ENCODE peak calls at places on chromosome 11, in six cellular contexts. Z is foreskin fibroblast, J is PC-9, O is neuronal stem cell, H is AG04449, S is brain microvascular endothelial cell. Q is an unnamed sample.

GRCh38 chr11:72615329-72615728 is 58.9 kb downstream of the PDE2A start:
- DNase-seq in O (no peak), S (no peak), H (no peak), Z (no peak), J (no peak), Q (no peak)

GRCh38 chr11:118618991-118619375 is 11.6 kb downstream of the PHLDB1 start:
- DNase-seq in O (no peak), Z (peak; percentile 82), S (peak; percentile 74), J (no peak), H (peak; percentile 67), Q (peak; percentile 65)

GRCh38 chr11:110883266-110883665 is 171.0 kb upstream of the ARHGAP20 start:
- DNase-seq in S (no peak), H (no peak), J (no peak), Z (peak; percentile 48), O (no peak), Q (no peak)

GRCh38 chr11:88475991-88476418 is 138.5 kb upstream of the CTSC start:
- DNase-seq in J (no peak), O (no peak), Z (peak; percentile 18), S (no peak), H (no peak), Q (peak; percentile 78)

GRCh38 chr11:117604349-117604995 is 192.5 kb downstream of the DSCAML1 start:
- DNase-seq in S (no peak), Z (peak; percentile 23), H (no peak), J (no peak), O (no peak), Q (no peak)

GRCh38 chr11:123030517-123030916 is 31.4 kb downstream of the HSPA8 start:
- DNase-seq in S (no peak), O (no peak), Z (no peak), H (no peak), J (no peak), Q (no peak)

GRCh38 chr11:122843281-122844150 is 5.2 kb downstream of the CRTAM start:
- DNase-seq in Z (no peak), J (no peak), S (no peak), H (no peak), O (no peak), Q (no peak)

GRCh38 chr11:34416746-34417145 is 22.0 kb upstream of the CAT start:
- DNase-seq in J (no peak), Z (peak; percentile 20), H (no peak), O (no peak), S (no peak), Q (no peak)

GRCh38 chr11:15905334-15905733 is 451.0 kb downstream of the SOX6 start:
- DNase-seq in Z (no peak), J (no peak), H (no peak), O (no peak), S (no peak), Q (no peak)

GRCh38 chr11:82523141-82523540 is 210.5 kb downstream of the FAM181B start:
- DNase-seq in J (no peak), O (peak; percentile 11), Z (no peak), H (no peak), S (no peak), Q (no peak)

GRCh38 chr11:75558939-75559843 is 2.9 kb upstream of the SERPINH1 start:
- DNase-seq in O (no peak), S (peak; percentile 64), Z (peak; percentile 68), J (no peak), H (no peak), Q (no peak)

GRCh38 chr11:76835928-76836612 is 24.6 kb upstream of the ACER3 start:
- DNase-seq in J (peak; percentile 39), Z (peak; percentile 76), O (no peak), S (no peak), H (no peak), Q (peak; percentile 59)

GRCh38 chr11:5304046-5304445 is 2.3 kb upstream of the OR51B4 start:
- DNase-seq in Z (no peak), J (no peak), H (no peak), S (peak; percentile 24), O (no peak), Q (no peak)

GRCh38 chr11:125585486-125585885 is 7.2 kb upstream of the STT3A start:
- DNase-seq in Z (no peak), S (no peak), H (no peak), J (no peak), O (no peak), Q (no peak)

GRCh38 chr11:117096140-117096972 is 1.9 kb downstream of the SIK3 start:
- DNase-seq in J (no peak), O (no peak), Z (peak; percentile 16), H (no peak), S (no peak), Q (peak; percentile 44)

GRCh38 chr11:72676874-72677341 is 2.7 kb upstream of the PDE2A start:
- DNase-seq in Z (no peak), H (no peak), S (peak; percentile 32), J (peak; percentile 64), O (peak; percentile 76), Q (no peak)

GRCh38 chr11:1388763-1389102 is 1.0 kb upstream of the BRSK2 start:
- DNase-seq in S (no peak), H (no peak), O (no peak), Z (no peak), J (no peak), Q (no peak)

GRCh38 chr11:66288138-66288865 is 641 bp downstream of the YIF1A start:
- DNase-seq in O (no peak), Z (no peak), H (no peak), S (no peak), J (peak; percentile 39), Q (no peak)

GRCh38 chr11:115247404-115247803 is 256.8 kb downstream of the CADM1 start:
- DNase-seq in Z (no peak), J (no peak), O (no peak), H (peak; percentile 3), S (no peak), Q (peak; percentile 32)

GRCh38 chr11:62709262-62710000 is 2.0 kb downstream of the GNG3 start:
- DNase-seq in S (peak; percentile 96), H (peak; percentile 76), Z (peak; percentile 97), J (peak; percentile 95), O (peak; percentile 95), Q (peak; percentile 84)

GRCh38 chr11:62710001-62710345 is 2.5 kb downstream of the GNG3 start:
- DNase-seq in Z (no peak), H (no peak), O (no peak), S (no peak), J (no peak), Q (no peak)

GRCh38 chr11:62707277-62707771 is at the start of the genes BSCL2 and GNG3:
- DNase-seq in S (no peak), O (peak; percentile 79), Z (no peak), H (no peak), J (no peak), Q (no peak)

GRCh38 chr11:62706841-62707240 is 383 bp downstream of the BSCL2 start:
- DNase-seq in J (no peak), Z (no peak), H (no peak), S (no peak), O (no peak), Q (no peak)

GRCh38 chr11:62708423-62709261 is 1.2 kb downstream of the GNG3 start:
- DNase-seq in H (no peak), J (peak; percentile 66), O (no peak), S (no peak), Z (no peak), Q (no peak)
- H3K4me3 ChIP-seq in H (peak overlapping the region; percentile 62), J (peak overlapping the region; percentile 54), O (peak overlapping the region; percentile 77), S (peak overlapping the region; percentile 66), Z (peak overlapping the region; percentile 39), Q (peak overlapping the region; percentile 46)

GRCh38 chr11:131762346-131763110 is 392.1 kb downstream of the NTM start:
- DNase-seq in H (no peak), Z (no peak), O (no peak), S (no peak), J (no peak), Q (no peak)

GRCh38 chr11:131759140-131759539 is 388.7 kb downstream of the NTM start:
- DNase-seq in S (no peak), O (no peak), Z (no peak), H (no peak), J (no peak), Q (no peak)

GRCh38 chr11:131763193-131763890 is 392.9 kb downstream of the NTM start:
- DNase-seq in O (no peak), Z (no peak), S (peak; percentile 80), H (no peak), J (no peak), Q (no peak)

GRCh38 chr11:131758726-131759125 is 388.3 kb downstream of the NTM start:
- DNase-seq in H (no peak), S (no peak), J (no peak), O (no peak), Z (no peak), Q (no peak)

DNA sequence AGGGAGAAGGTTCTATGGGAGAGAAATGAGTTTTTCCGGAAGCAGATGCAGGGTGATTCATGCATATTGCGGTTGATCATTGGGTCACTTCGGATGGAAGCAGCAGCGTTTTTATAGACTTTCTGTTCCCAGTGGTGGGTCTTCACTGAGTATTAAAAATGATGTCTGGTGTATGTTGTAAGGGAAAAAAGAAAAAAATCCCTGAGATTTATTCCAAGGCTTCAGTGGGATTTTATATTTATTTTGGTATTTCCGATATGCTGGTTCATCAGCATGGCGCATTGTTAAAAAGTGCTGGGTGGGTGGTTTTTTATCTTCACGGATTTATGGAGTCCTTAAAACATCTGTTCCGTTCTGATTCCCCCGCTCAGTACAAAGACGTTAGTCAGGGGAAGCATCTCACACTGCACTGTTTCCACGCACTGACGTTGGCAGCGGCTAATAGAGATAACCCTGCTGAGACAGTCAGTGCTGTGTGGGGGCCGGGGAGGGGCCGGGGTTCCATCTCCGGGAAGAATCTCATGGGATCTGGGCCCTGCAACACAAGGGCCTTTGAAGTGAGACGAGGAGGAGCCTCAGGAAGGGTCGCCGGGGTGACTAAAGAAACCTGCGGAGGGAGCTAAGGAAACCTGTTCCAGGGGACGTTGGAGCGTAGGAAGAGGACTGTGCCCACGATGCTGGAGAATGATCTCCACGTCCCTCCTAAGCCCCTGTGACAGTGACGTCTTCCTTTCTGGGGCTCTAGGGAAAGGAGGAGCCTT is 390.0 kb downstream of the NTM start:
- DNase-seq in H (no peak), J (no peak), O (no peak), Z (peak; percentile 87), S (peak; percentile 96), Q (peak; percentile 84)
- H3K4me3 ChIP-seq in H (peak overlapping the region; percentile 27), J (no peak overlapping the region), O (no peak overlapping the region), Z (peak overlapping the region; percentile 21), S (no peak overlapping the region), Q (no peak overlapping the region)

DNA sequence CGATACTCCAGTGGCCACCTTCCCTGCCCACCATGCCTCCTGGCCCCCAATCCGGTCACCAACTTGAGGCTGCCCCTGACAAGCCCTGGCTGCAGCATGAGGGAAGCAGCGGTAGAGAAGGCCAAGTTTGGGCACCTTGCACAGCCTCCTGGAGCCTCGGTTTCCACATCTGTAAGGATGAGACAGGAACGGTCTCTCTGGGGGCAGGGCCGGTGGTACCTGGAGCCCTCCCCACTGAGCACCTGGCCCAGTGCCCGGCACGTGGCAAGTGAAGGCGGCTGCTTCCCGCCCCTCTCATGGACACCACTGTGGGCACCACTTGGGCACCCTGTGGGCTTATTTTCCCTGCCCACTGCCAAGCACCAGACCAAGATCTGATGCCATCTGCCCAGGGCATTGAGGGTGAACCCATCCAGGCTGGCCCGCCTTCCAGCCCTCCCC is 77.8 kb downstream of the CDKN1C start:
- DNase-seq in H (no peak), J (no peak), O (no peak), Z (no peak), S (no peak), Q (no peak)
- H3K4me3 ChIP-seq in H (no peak overlapping the region), J (no peak overlapping the region), O (no peak overlapping the region), Z (no peak overlapping the region), S (no peak overlapping the region), Q (no peak overlapping the region)

DNA sequence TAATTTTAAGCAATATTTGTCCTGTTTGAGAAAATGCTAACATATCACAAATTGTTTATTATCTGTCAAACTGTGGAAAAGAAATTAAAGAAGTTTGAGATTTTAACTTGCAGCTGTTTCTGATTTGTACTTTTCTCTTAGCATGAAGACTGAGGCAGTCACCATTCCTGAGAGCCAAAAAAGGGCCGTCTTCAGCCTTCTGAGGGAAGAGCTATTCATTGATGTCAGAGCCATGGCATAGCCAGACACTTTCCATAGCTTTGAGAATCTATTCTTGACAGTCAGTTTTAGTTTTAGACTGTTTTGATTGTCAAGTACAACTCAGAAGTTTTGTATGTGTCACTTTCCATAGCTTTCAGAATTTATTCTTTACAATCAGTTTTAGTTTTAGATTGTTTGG is 32.1 kb downstream of the YAP1 start:
- DNase-seq in Z (no peak), O (no peak), J (no peak), H (no peak), S (no peak), Q (no peak)
- H3K4me3 ChIP-seq in Z (no peak overlapping the region), O (no peak overlapping the region), J (no peak overlapping the region), H (no peak overlapping the region), S (no peak overlapping the region), Q (no peak overlapping the region)